ENCODE peak calls at places on chromosomes 4 and X, in nine cellular contexts. One of them, this sample, is unnamed. For H3K4me1 and H3K9me3, the result is how much of the 10 kb centered on the place peaks cover.

GRCh38 chr4:12729384-12729783 is 754.8 kb downstream of the RAB28 start:
- DNase-seq in mucosa of descending colon: no peak
- DNase-seq in K562: peak
- DNase-seq in upper lobe of left lung: no peak
- DNase-seq in CD8-positive, alpha-beta memory T cell: no peak
- DNase-seq in IMR-90: peak
- DNase-seq in adrenal gland: no peak
- DNase-seq in right atrium auricular region: no peak
- DNase-seq in neuronal stem cell: no peak
- DNase-seq in this sample: no peak

GRCh38 chr4:19700951-19701350 is 550.8 kb upstream of the SLIT2 start:
- DNase-seq in mucosa of descending colon: no peak
- DNase-seq in K562: no peak
- DNase-seq in upper lobe of left lung: no peak
- DNase-seq in CD8-positive, alpha-beta memory T cell: no peak
- DNase-seq in IMR-90: peak
- DNase-seq in adrenal gland: no peak
- DNase-seq in right atrium auricular region: no peak
- DNase-seq in neuronal stem cell: no peak
- DNase-seq in this sample: no peak

GRCh38 chrX:53287493-53288138 is 6.2 kb upstream of the IQSEC2 start:
- DNase-seq in mucosa of descending colon: peak
- DNase-seq in K562: no peak
- DNase-seq in upper lobe of left lung: peak
- DNase-seq in CD8-positive, alpha-beta memory T cell: peak
- DNase-seq in IMR-90: peak
- DNase-seq in adrenal gland: peak
- DNase-seq in right atrium auricular region: peak
- DNase-seq in neuronal stem cell: no peak
- DNase-seq in this sample: peak

GRCh38 chr4:25552580-25553271 is 102.9 kb upstream of the SLC34A2 start:
- DNase-seq in mucosa of descending colon: peak
- DNase-seq in K562: no peak
- DNase-seq in upper lobe of left lung: peak
- DNase-seq in CD8-positive, alpha-beta memory T cell: no peak
- DNase-seq in IMR-90: no peak
- DNase-seq in adrenal gland: peak
- DNase-seq in right atrium auricular region: no peak
- DNase-seq in neuronal stem cell: no peak
- DNase-seq in this sample: no peak

GRCh38 chr4:4866833-4867744 is 7.6 kb downstream of the MSX1 start:
- DNase-seq in mucosa of descending colon: no peak
- DNase-seq in K562: no peak
- DNase-seq in upper lobe of left lung: no peak
- DNase-seq in CD8-positive, alpha-beta memory T cell: no peak
- DNase-seq in IMR-90: no peak
- DNase-seq in adrenal gland: no peak
- DNase-seq in right atrium auricular region: no peak
- DNase-seq in neuronal stem cell: no peak
- DNase-seq in this sample: peak

GRCh38 chr4:113106076-113106475 is 56.6 kb downstream of the ANK2 start:
- DNase-seq in mucosa of descending colon: no peak
- DNase-seq in K562: no peak
- DNase-seq in upper lobe of left lung: no peak
- DNase-seq in CD8-positive, alpha-beta memory T cell: no peak
- DNase-seq in IMR-90: peak
- DNase-seq in adrenal gland: no peak
- DNase-seq in right atrium auricular region: no peak
- DNase-seq in neuronal stem cell: no peak
- DNase-seq in this sample: no peak

GRCh38 chr4:123346330-123346940 is 50.2 kb upstream of the SPRY1 start:
- DNase-seq in mucosa of descending colon: no peak
- DNase-seq in K562: no peak
- DNase-seq in upper lobe of left lung: no peak
- DNase-seq in CD8-positive, alpha-beta memory T cell: no peak
- DNase-seq in IMR-90: no peak
- DNase-seq in adrenal gland: no peak
- DNase-seq in right atrium auricular region: no peak
- DNase-seq in neuronal stem cell: no peak
- DNase-seq in this sample: no peak

GRCh38 chr4:153083447-153083921 is 120.8 kb upstream of the TRIM2 start:
- DNase-seq in mucosa of descending colon: peak
- DNase-seq in K562: peak
- DNase-seq in upper lobe of left lung: peak
- DNase-seq in CD8-positive, alpha-beta memory T cell: peak
- DNase-seq in IMR-90: peak
- DNase-seq in adrenal gland: peak
- DNase-seq in right atrium auricular region: peak
- DNase-seq in neuronal stem cell: peak
- DNase-seq in this sample: peak

GRCh38 chrX:109268340-109268739 is 213.5 kb downstream of the GUCY2F start:
- DNase-seq in mucosa of descending colon: no peak
- DNase-seq in K562: no peak
- DNase-seq in upper lobe of left lung: no peak
- DNase-seq in CD8-positive, alpha-beta memory T cell: no peak
- DNase-seq in IMR-90: no peak
- DNase-seq in adrenal gland: no peak
- DNase-seq in right atrium auricular region: no peak
- DNase-seq in neuronal stem cell: no peak
- DNase-seq in this sample: no peak

GRCh38 chr4:162682651-162683050 is 484.0 kb downstream of the NAF1 start:
- DNase-seq in mucosa of descending colon: no peak
- DNase-seq in K562: no peak
- DNase-seq in upper lobe of left lung: no peak
- DNase-seq in CD8-positive, alpha-beta memory T cell: no peak
- DNase-seq in IMR-90: no peak
- DNase-seq in adrenal gland: no peak
- DNase-seq in right atrium auricular region: no peak
- DNase-seq in neuronal stem cell: no peak
- DNase-seq in this sample: no peak

GRCh38 chr4:137529432-137529831 is 2.9 kb downstream of the PCDH18 start:
- DNase-seq in mucosa of descending colon: no peak
- DNase-seq in K562: no peak
- DNase-seq in upper lobe of left lung: no peak
- DNase-seq in CD8-positive, alpha-beta memory T cell: no peak
- DNase-seq in IMR-90: no peak
- DNase-seq in adrenal gland: no peak
- DNase-seq in right atrium auricular region: no peak
- DNase-seq in neuronal stem cell: no peak
- DNase-seq in this sample: peak
- H3K4me3 ChIP-seq in mucosa of descending colon: no peak
- H3K4me3 ChIP-seq in K562: no peak
- H3K4me3 ChIP-seq in upper lobe of left lung: peak
- H3K4me3 ChIP-seq in CD8-positive, alpha-beta memory T cell: no peak
- H3K4me3 ChIP-seq in IMR-90: peak
- H3K4me3 ChIP-seq in adrenal gland: no peak
- H3K4me3 ChIP-seq in right atrium auricular region: peak
- H3K4me3 ChIP-seq in neuronal stem cell: peak
- H3K4me3 ChIP-seq in this sample: peak

DNA sequence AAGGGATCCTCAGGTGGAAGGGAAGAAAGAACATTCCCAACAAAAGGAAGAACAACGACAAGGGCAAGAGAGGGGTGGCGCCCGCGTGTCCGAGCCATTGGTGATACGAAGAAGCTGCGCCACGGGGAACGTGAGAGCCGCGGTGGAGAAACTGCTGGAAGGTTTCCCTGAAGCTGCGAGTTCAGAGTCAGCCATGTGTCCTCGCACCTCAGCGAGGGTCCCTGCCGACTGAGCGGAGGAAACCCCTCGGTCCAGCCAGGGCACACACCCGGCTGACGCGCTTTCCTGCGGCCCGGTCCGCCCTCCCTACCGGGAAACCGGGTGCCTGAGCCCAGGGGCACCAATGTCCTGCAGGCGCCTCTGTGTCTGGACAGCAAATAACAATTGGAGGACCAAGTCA is 18.0 kb downstream of the IRF2 start:
- DNase-seq in mucosa of descending colon: no peak
- DNase-seq in K562: no peak
- DNase-seq in upper lobe of left lung: no peak
- DNase-seq in CD8-positive, alpha-beta memory T cell: no peak
- DNase-seq in IMR-90: no peak
- DNase-seq in adrenal gland: no peak
- DNase-seq in right atrium auricular region: no peak
- DNase-seq in neuronal stem cell: no peak
- DNase-seq in this sample: no peak
- H3K4me1 ChIP-seq in mucosa of descending colon: under half
- H3K4me1 ChIP-seq in K562: under half
- H3K4me1 ChIP-seq in upper lobe of left lung: under half
- H3K4me1 ChIP-seq in CD8-positive, alpha-beta memory T cell: half or more
- H3K4me1 ChIP-seq in IMR-90: under half
- H3K4me1 ChIP-seq in adrenal gland: under half
- H3K4me1 ChIP-seq in right atrium auricular region: under half
- H3K4me1 ChIP-seq in neuronal stem cell: under half
- H3K4me1 ChIP-seq in this sample: under half

GRCh38 chr4:6813725-6814124 is 31.2 kb downstream of the KIAA0232 start:
- DNase-seq in mucosa of descending colon: no peak
- DNase-seq in K562: no peak
- DNase-seq in upper lobe of left lung: no peak
- DNase-seq in CD8-positive, alpha-beta memory T cell: no peak
- DNase-seq in IMR-90: no peak
- DNase-seq in adrenal gland: no peak
- DNase-seq in right atrium auricular region: no peak
- DNase-seq in neuronal stem cell: no peak
- DNase-seq in this sample: no peak

GRCh38 chr4:6815029-6815836 is 32.7 kb downstream of the KIAA0232 start:
- DNase-seq in mucosa of descending colon: no peak
- DNase-seq in K562: no peak
- DNase-seq in upper lobe of left lung: no peak
- DNase-seq in CD8-positive, alpha-beta memory T cell: no peak
- DNase-seq in IMR-90: no peak
- DNase-seq in adrenal gland: no peak
- DNase-seq in right atrium auricular region: no peak
- DNase-seq in neuronal stem cell: no peak
- DNase-seq in this sample: no peak

GRCh38 chr4:6820695-6821094 is 38.2 kb downstream of the KIAA0232 start:
- DNase-seq in mucosa of descending colon: no peak
- DNase-seq in K562: no peak
- DNase-seq in upper lobe of left lung: no peak
- DNase-seq in CD8-positive, alpha-beta memory T cell: no peak
- DNase-seq in IMR-90: no peak
- DNase-seq in adrenal gland: no peak
- DNase-seq in right atrium auricular region: no peak
- DNase-seq in neuronal stem cell: no peak
- DNase-seq in this sample: no peak

GRCh38 chr4:6824071-6824470 is 41.5 kb downstream of the KIAA0232 start:
- DNase-seq in mucosa of descending colon: no peak
- DNase-seq in K562: no peak
- DNase-seq in upper lobe of left lung: no peak
- DNase-seq in CD8-positive, alpha-beta memory T cell: no peak
- DNase-seq in IMR-90: peak
- DNase-seq in adrenal gland: no peak
- DNase-seq in right atrium auricular region: no peak
- DNase-seq in neuronal stem cell: no peak
- DNase-seq in this sample: no peak

GRCh38 chr4:6819295-6819694 is 36.8 kb downstream of the KIAA0232 start:
- DNase-seq in mucosa of descending colon: no peak
- DNase-seq in K562: no peak
- DNase-seq in upper lobe of left lung: no peak
- DNase-seq in CD8-positive, alpha-beta memory T cell: no peak
- DNase-seq in IMR-90: no peak
- DNase-seq in adrenal gland: no peak
- DNase-seq in right atrium auricular region: no peak
- DNase-seq in neuronal stem cell: no peak
- DNase-seq in this sample: no peak
- H3K9me3 ChIP-seq in mucosa of descending colon: under half
- H3K9me3 ChIP-seq in K562: under half
- H3K9me3 ChIP-seq in upper lobe of left lung: under half
- H3K9me3 ChIP-seq in CD8-positive, alpha-beta memory T cell: under half
- H3K9me3 ChIP-seq in IMR-90: under half
- H3K9me3 ChIP-seq in adrenal gland: under half
- H3K9me3 ChIP-seq in right atrium auricular region: under half
- H3K9me3 ChIP-seq in neuronal stem cell: under half
- H3K9me3 ChIP-seq in this sample: under half

GRCh38 chr4:2072971-2073807 is 14.1 kb downstream of the NAT8L start:
- DNase-seq in mucosa of descending colon: peak
- DNase-seq in K562: peak
- DNase-seq in upper lobe of left lung: no peak
- DNase-seq in CD8-positive, alpha-beta memory T cell: peak
- DNase-seq in IMR-90: no peak
- DNase-seq in adrenal gland: no peak
- DNase-seq in right atrium auricular region: no peak
- DNase-seq in neuronal stem cell: no peak
- DNase-seq in this sample: no peak
- H3K4me3 ChIP-seq in mucosa of descending colon: no peak
- H3K4me3 ChIP-seq in K562: no peak
- H3K4me3 ChIP-seq in upper lobe of left lung: no peak
- H3K4me3 ChIP-seq in CD8-positive, alpha-beta memory T cell: no peak
- H3K4me3 ChIP-seq in IMR-90: no peak
- H3K4me3 ChIP-seq in adrenal gland: no peak
- H3K4me3 ChIP-seq in right atrium auricular region: no peak
- H3K4me3 ChIP-seq in neuronal stem cell: no peak
- H3K4me3 ChIP-seq in this sample: no peak

DNA sequence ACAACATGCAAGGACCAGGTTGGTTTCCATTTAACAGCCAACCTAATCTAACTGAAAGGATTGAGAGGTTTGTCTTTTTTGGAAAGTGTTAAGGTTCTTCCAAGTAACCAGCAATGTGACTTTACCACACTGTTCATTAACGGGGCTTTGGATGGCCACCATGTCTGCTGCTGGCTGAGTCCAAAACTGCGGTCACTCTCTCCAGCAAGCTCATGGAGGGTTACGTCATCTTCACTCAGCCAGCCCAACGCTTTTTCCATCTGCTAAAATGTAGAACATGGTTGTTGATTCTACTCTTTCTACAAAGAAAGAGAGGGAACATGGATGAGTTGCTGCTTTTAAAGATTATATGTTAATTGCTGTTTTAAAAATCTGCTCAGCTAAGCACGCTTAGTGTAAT is 11.0 kb downstream of the PKD2 start:
- DNase-seq in mucosa of descending colon: no peak
- DNase-seq in K562: no peak
- DNase-seq in upper lobe of left lung: no peak
- DNase-seq in CD8-positive, alpha-beta memory T cell: no peak
- DNase-seq in IMR-90: peak
- DNase-seq in adrenal gland: no peak
- DNase-seq in right atrium auricular region: peak
- DNase-seq in neuronal stem cell: no peak
- DNase-seq in this sample: no peak
- H3K4me1 ChIP-seq in mucosa of descending colon: under half
- H3K4me1 ChIP-seq in K562: under half
- H3K4me1 ChIP-seq in upper lobe of left lung: under half
- H3K4me1 ChIP-seq in CD8-positive, alpha-beta memory T cell: under half
- H3K4me1 ChIP-seq in IMR-90: under half
- H3K4me1 ChIP-seq in adrenal gland: under half
- H3K4me1 ChIP-seq in right atrium auricular region: under half
- H3K4me1 ChIP-seq in neuronal stem cell: under half
- H3K4me1 ChIP-seq in this sample: under half